ENCODE peak calls at places on chromosomes 11 and 22, in four cellular contexts. One of them, this sample, is unnamed.
A peak's percentile ranks its signal among the peaks of the same experiment; 100 is the strongest.

GRCh38 chr11:113338730-113339129 is 24.3 kb downstream of the TTC12 start:
- DNase-seq in K562: no peak
- DNase-seq in HepG2: no peak
- DNase-seq in GM12878: no peak
- DNase-seq in this sample: no peak

GRCh38 chr11:115256326-115257197 is 247.7 kb downstream of the CADM1 start:
- DNase-seq in K562: no peak
- DNase-seq in HepG2: no peak
- DNase-seq in GM12878: peak; percentile 21
- DNase-seq in this sample: no peak

GRCh38 chr11:28049338-28050216 is 58.4 kb downstream of the KIF18A start:
- DNase-seq in K562: no peak
- DNase-seq in HepG2: no peak
- DNase-seq in GM12878: no peak
- DNase-seq in this sample: no peak

GRCh38 chr22:17748555-17749353 is 25.5 kb downstream of the BID start:
- DNase-seq in K562: peak; percentile 51
- DNase-seq in HepG2: no peak
- DNase-seq in GM12878: no peak
- DNase-seq in this sample: peak; percentile 81

GRCh38 chr11:96260067-96260511 is 82.9 kb downstream of the MAML2 start:
- DNase-seq in K562: no peak
- DNase-seq in HepG2: no peak
- DNase-seq in GM12878: no peak
- DNase-seq in this sample: no peak

GRCh38 chr11:33930317-33931021 is 38.6 kb upstream of the LMO2 start:
- DNase-seq in K562: no peak
- DNase-seq in HepG2: no peak
- DNase-seq in GM12878: no peak
- DNase-seq in this sample: no peak

GRCh38 chr11:69009441-69010211 is 3.4 kb downstream of the MRGPRF start:
- DNase-seq in K562: no peak
- DNase-seq in HepG2: no peak
- DNase-seq in GM12878: no peak
- DNase-seq in this sample: no peak

GRCh38 chr11:69409812-69410645 is 71.4 kb upstream of the LINC01488 start:
- DNase-seq in K562: peak; percentile 78
- DNase-seq in HepG2: no peak
- DNase-seq in GM12878: no peak
- DNase-seq in this sample: no peak

GRCh38 chr11:115439385-115439784 is 64.8 kb downstream of the CADM1 start:
- DNase-seq in K562: no peak
- DNase-seq in HepG2: no peak
- DNase-seq in GM12878: no peak
- DNase-seq in this sample: no peak

GRCh38 chr11:68471360-68472340 is 11.1 kb downstream of the PPP6R3 start:
- DNase-seq in K562: no peak
- DNase-seq in HepG2: no peak
- DNase-seq in GM12878: peak; percentile 32
- DNase-seq in this sample: peak; percentile 35

GRCh38 chr11:67507242-67507890 is 596 bp downstream of the CDK2AP2 start:
- DNase-seq in K562: peak; percentile 55
- DNase-seq in HepG2: no peak
- DNase-seq in GM12878: no peak
- DNase-seq in this sample: no peak

DNA sequence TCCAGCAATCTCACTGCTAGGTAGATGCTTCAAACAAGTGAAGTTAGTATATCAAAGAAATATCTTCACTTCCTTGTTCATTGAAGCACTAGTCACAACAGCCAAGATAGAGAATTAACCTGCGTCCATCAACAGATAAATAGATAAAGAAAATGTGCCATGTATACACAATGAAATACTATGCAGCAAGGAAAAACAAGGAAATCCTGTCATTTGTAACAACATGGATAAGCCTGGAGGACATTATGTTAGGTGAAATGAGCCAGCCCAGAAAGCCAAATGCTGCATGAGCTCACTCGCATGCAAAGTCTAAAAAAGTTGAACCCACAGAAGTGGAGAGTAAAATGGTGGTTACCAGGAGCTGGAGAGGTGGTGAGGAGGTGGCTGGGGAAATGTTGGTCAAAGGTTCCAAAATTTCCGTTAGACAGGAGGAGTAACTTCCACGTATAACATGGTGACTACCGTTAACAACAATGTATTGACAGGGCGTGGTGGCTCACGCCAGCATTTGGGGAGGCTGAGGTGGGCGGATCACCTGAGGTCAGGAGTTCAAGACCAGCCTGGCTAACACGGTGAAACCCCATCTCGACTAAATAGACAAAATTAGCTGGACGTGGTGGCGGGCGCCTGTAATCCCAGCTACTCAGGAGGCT is 23.6 kb upstream of the CARS1 start:
- DNase-seq in K562: no peak
- DNase-seq in HepG2: no peak
- DNase-seq in GM12878: no peak
- DNase-seq in this sample: no peak
- TF ChIP-seq CBX5 in K562: no peak
- TF ChIP-seq CBX5 in HepG2: no peak
- TF ChIP-seq CBX5 in GM12878: no peak
- TF ChIP-seq CBX5 in this sample: no peak

GRCh38 chr11:65574147-65574962 is 1.5 kb upstream of the EHBP1L1 start:
- DNase-seq in K562: peak; percentile 86
- DNase-seq in HepG2: peak; percentile 70
- DNase-seq in GM12878: peak; percentile 82
- DNase-seq in this sample: peak; percentile 84

GRCh38 chr11:65574963-65575567 is 788 bp upstream of the EHBP1L1 start:
- DNase-seq in K562: no peak
- DNase-seq in HepG2: no peak
- DNase-seq in GM12878: no peak
- DNase-seq in this sample: no peak

GRCh38 chr11:65576232-65576866 is 496 bp downstream of the EHBP1L1 start:
- DNase-seq in K562: no peak
- DNase-seq in HepG2: no peak
- DNase-seq in GM12878: no peak
- DNase-seq in this sample: no peak

GRCh38 chr11:65576867-65577755 is 1.3 kb downstream of the EHBP1L1 start:
- DNase-seq in K562: no peak
- DNase-seq in HepG2: peak; percentile 49
- DNase-seq in GM12878: no peak
- DNase-seq in this sample: no peak

GRCh38 chr11:65575568-65576231 is at the start of gene EHBP1L1:
- DNase-seq in K562: peak; percentile 91
- DNase-seq in HepG2: no peak
- DNase-seq in GM12878: peak; percentile 70
- DNase-seq in this sample: no peak
- TF ChIP-seq CBX5 in K562: no peak
- TF ChIP-seq CBX5 in HepG2: peak; percentile 6
- TF ChIP-seq CBX5 in GM12878: no peak
- TF ChIP-seq CBX5 in this sample: no peak

DNA sequence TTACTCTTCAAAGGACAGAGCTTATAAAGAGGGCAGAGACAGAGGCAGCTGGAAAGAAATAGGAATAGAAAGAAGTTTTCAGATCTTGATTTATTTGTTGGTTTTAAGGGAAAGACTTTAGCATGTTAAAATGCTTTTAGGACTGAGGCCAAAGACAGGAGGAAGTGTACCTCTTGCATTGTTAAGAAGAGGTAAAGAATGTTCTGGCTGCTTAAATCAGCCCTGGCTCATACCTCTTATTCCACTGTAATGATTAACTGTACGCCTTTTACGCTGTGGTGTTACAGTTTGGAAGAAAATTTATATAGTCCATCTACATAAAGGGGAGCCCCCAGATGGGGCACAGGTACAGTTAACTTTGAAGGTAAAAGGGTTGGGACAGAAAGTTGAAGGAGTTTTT is 10.1 kb upstream of the MPZL2 start:
- DNase-seq in K562: no peak
- DNase-seq in HepG2: no peak
- DNase-seq in GM12878: no peak
- DNase-seq in this sample: no peak
- TF ChIP-seq CBX5 in K562: no peak
- TF ChIP-seq CBX5 in HepG2: no peak
- TF ChIP-seq CBX5 in GM12878: no peak
- TF ChIP-seq CBX5 in this sample: no peak

GRCh38 chr11:63917685-63918523 is 940 bp upstream of the RCOR2 start:
- DNase-seq in K562: peak; percentile 75
- DNase-seq in HepG2: peak; percentile 43
- DNase-seq in GM12878: no peak
- DNase-seq in this sample: peak; percentile 88
- TF ChIP-seq CBX5 in K562: no peak
- TF ChIP-seq CBX5 in HepG2: no peak
- TF ChIP-seq CBX5 in GM12878: no peak
- TF ChIP-seq CBX5 in this sample: no peak

DNA sequence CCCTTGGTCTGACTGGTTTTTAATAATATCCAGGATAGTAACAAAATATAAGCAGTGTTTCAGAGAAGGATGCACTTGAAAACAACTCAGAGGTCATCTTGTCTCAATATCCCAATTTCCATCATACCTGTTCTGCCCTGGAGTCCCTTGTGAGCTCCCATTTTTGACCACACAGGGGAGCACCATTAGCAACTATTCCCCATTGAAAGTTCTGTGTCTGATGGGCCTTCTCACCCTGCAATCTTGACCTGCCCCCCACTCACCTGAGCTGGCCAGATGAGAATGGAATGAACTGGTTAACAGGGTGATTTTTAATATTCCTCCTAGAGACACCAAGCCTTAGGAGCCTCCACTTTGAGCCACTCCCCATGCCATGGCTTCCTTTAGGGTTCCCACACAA is 3.8 kb upstream of the CAPN5 start:
- DNase-seq in K562: no peak
- DNase-seq in HepG2: no peak
- DNase-seq in GM12878: no peak
- DNase-seq in this sample: no peak
- TF ChIP-seq CBX5 in K562: no peak
- TF ChIP-seq CBX5 in HepG2: no peak
- TF ChIP-seq CBX5 in GM12878: no peak
- TF ChIP-seq CBX5 in this sample: no peak

GRCh38 chr11:104036603-104037394 is at the start of gene DDI1:
- DNase-seq in K562: no peak
- DNase-seq in HepG2: no peak
- DNase-seq in GM12878: no peak
- DNase-seq in this sample: no peak
- TF ChIP-seq CBX5 in K562: no peak
- TF ChIP-seq CBX5 in HepG2: no peak
- TF ChIP-seq CBX5 in GM12878: no peak
- TF ChIP-seq CBX5 in this sample: no peak

DNA sequence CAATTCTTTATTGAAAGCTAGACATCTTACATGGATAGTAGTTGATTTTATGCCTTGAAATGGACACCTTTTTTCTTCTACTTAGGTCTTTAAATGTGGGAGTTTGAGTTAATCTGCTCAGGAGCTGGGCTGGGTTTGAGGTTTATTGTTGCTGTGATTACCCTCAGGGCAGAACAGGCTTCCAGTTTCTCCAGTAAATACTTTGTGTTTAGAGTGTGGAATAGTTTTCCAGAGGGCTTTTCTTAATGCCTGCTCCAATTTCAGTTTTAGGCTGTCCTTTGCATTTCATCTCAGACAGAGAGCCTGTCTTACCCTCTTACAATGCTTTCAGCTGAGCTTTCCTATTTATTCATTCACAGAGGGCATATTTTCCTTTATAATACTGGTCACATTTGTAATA is 69.9 kb upstream of the ADORA2A start:
- DNase-seq in K562: no peak
- DNase-seq in HepG2: no peak
- DNase-seq in GM12878: no peak
- DNase-seq in this sample: no peak
- TF ChIP-seq CBX5 in K562: no peak
- TF ChIP-seq CBX5 in HepG2: no peak
- TF ChIP-seq CBX5 in GM12878: no peak
- TF ChIP-seq CBX5 in this sample: no peak

GRCh38 chr11:120703358-120704152 is 192.0 kb downstream of the GRIK4 start:
- DNase-seq in K562: no peak
- DNase-seq in HepG2: no peak
- DNase-seq in GM12878: peak; percentile 77
- DNase-seq in this sample: no peak
- TF ChIP-seq CBX5 in K562: no peak
- TF ChIP-seq CBX5 in HepG2: no peak
- TF ChIP-seq CBX5 in GM12878: no peak
- TF ChIP-seq CBX5 in this sample: no peak

GRCh38 chr11:60776167-60776566 is 9.0 kb upstream of the MS4A10 start:
- DNase-seq in K562: no peak
- DNase-seq in HepG2: no peak
- DNase-seq in GM12878: no peak
- DNase-seq in this sample: no peak
- TF ChIP-seq CBX5 in K562: no peak
- TF ChIP-seq CBX5 in HepG2: no peak
- TF ChIP-seq CBX5 in GM12878: no peak
- TF ChIP-seq CBX5 in this sample: no peak

GRCh38 chr11:94968334-94968958 is 4.9 kb downstream of the CWC15 start:
- DNase-seq in K562: no peak
- DNase-seq in HepG2: peak; percentile 27
- DNase-seq in GM12878: no peak
- DNase-seq in this sample: no peak
- TF ChIP-seq CBX5 in K562: no peak
- TF ChIP-seq CBX5 in HepG2: no peak
- TF ChIP-seq CBX5 in GM12878: no peak
- TF ChIP-seq CBX5 in this sample: no peak

This sample was measured in H1.